ENCODE peak calls at places on chromosomes 2 and 18, in four cellular contexts. One of them, this sample, is unnamed.

GRCh38 chr18:8801263-8801901 is 96.0 kb downstream of the MTCL1 start:
- DNase-seq in heart left ventricle: no peak
- DNase-seq in PC-9: no peak
- DNase-seq in substantia nigra: no peak
- DNase-seq in this sample: no peak

GRCh38 chr2:59308108-59308507 is 1067.0 kb upstream of the FANCL start:
- DNase-seq in heart left ventricle: no peak
- DNase-seq in PC-9: no peak
- DNase-seq in substantia nigra: no peak
- DNase-seq in this sample: no peak

GRCh38 chr2:3204031-3204430 is 173.6 kb downstream of the EIPR1 start:
- DNase-seq in heart left ventricle: no peak
- DNase-seq in PC-9: no peak
- DNase-seq in substantia nigra: no peak
- DNase-seq in this sample: no peak

GRCh38 chr18:13680612-13681011 is 45.7 kb downstream of the FAM210A start:
- DNase-seq in heart left ventricle: peak
- DNase-seq in PC-9: no peak
- DNase-seq in substantia nigra: no peak
- DNase-seq in this sample: no peak

GRCh38 chr18:64037812-64038414 is 68.0 kb downstream of the SERPINB8 start:
- DNase-seq in heart left ventricle: no peak
- DNase-seq in PC-9: no peak
- DNase-seq in substantia nigra: no peak
- DNase-seq in this sample: no peak

GRCh38 chr2:21657475-21657874 is 533.7 kb downstream of the TDRD15 start:
- DNase-seq in heart left ventricle: no peak
- DNase-seq in PC-9: no peak
- DNase-seq in substantia nigra: no peak
- DNase-seq in this sample: no peak

GRCh38 chr2:105774781-105775337 is 30.1 kb downstream of the NCK2 start:
- DNase-seq in heart left ventricle: no peak
- DNase-seq in PC-9: no peak
- DNase-seq in substantia nigra: no peak
- DNase-seq in this sample: no peak

GRCh38 chr2:156864230-156864629 is 393.3 kb upstream of the GALNT5 start:
- DNase-seq in heart left ventricle: no peak
- DNase-seq in PC-9: no peak
- DNase-seq in substantia nigra: peak
- DNase-seq in this sample: no peak

GRCh38 chr18:68779169-68779568 is 18.7 kb upstream of the CCDC102B start:
- DNase-seq in heart left ventricle: no peak
- DNase-seq in PC-9: no peak
- DNase-seq in substantia nigra: no peak
- DNase-seq in this sample: peak

GRCh38 chr2:40062381-40062780 is 283.3 kb upstream of the THUMPD2 start:
- DNase-seq in heart left ventricle: no peak
- DNase-seq in PC-9: no peak
- DNase-seq in substantia nigra: no peak
- DNase-seq in this sample: no peak

GRCh38 chr2:224659726-224660125 is 56.4 kb downstream of the CCDC195 start:
- DNase-seq in heart left ventricle: no peak
- DNase-seq in PC-9: no peak
- DNase-seq in substantia nigra: no peak
- DNase-seq in this sample: no peak

GRCh38 chr2:20568501-20569463 is 82.1 kb downstream of the HS1BP3 start:
- DNase-seq in heart left ventricle: no peak
- DNase-seq in PC-9: peak
- DNase-seq in substantia nigra: no peak
- DNase-seq in this sample: no peak

GRCh38 chr2:16060125-16060935 is 120.0 kb downstream of the MYCN start:
- DNase-seq in heart left ventricle: no peak
- DNase-seq in PC-9: no peak
- DNase-seq in substantia nigra: no peak
- DNase-seq in this sample: no peak

GRCh38 chr18:12654971-12655370 is 2.9 kb downstream of the SPIRE1 start:
- DNase-seq in heart left ventricle: no peak
- DNase-seq in PC-9: no peak
- DNase-seq in substantia nigra: no peak
- DNase-seq in this sample: no peak

GRCh38 chr2:128607440-128607839 is 288.8 kb upstream of the HS6ST1 start:
- DNase-seq in heart left ventricle: no peak
- DNase-seq in PC-9: no peak
- DNase-seq in substantia nigra: no peak
- DNase-seq in this sample: no peak

GRCh38 chr2:6773007-6773693 is 92.6 kb downstream of the CMPK2 start:
- DNase-seq in heart left ventricle: peak
- DNase-seq in PC-9: peak
- DNase-seq in substantia nigra: peak
- DNase-seq in this sample: no peak

GRCh38 chr2:71609958-71610357 is 156.6 kb downstream of the DYSF start:
- DNase-seq in heart left ventricle: no peak
- DNase-seq in PC-9: no peak
- DNase-seq in substantia nigra: no peak
- DNase-seq in this sample: no peak

GRCh38 chr2:67446504-67446911 is 49.4 kb downstream of the ETAA1 start:
- DNase-seq in heart left ventricle: no peak
- DNase-seq in PC-9: peak
- DNase-seq in substantia nigra: no peak
- DNase-seq in this sample: no peak

GRCh38 chr2:3470166-3470651 is 49.1 kb downstream of the ADI1 start:
- DNase-seq in heart left ventricle: peak
- DNase-seq in PC-9: no peak
- DNase-seq in substantia nigra: peak
- DNase-seq in this sample: no peak

GRCh38 chr2:65545818-65546217 is 113.4 kb upstream of the SPRED2 start:
- DNase-seq in heart left ventricle: peak
- DNase-seq in PC-9: peak
- DNase-seq in substantia nigra: no peak
- DNase-seq in this sample: no peak

GRCh38 chr18:56702946-56703345 is 51.8 kb downstream of the WDR7 start:
- DNase-seq in heart left ventricle: no peak
- DNase-seq in PC-9: peak
- DNase-seq in substantia nigra: no peak
- DNase-seq in this sample: no peak

GRCh38 chr2:145931836-145932352 is 1412.0 kb upstream of the ZEB2 start:
- DNase-seq in heart left ventricle: no peak
- DNase-seq in PC-9: no peak
- DNase-seq in substantia nigra: no peak
- DNase-seq in this sample: no peak

GRCh38 chr2:190846746-190847145 is 33.9 kb upstream of the GLS start:
- DNase-seq in heart left ventricle: no peak
- DNase-seq in PC-9: no peak
- DNase-seq in substantia nigra: no peak
- DNase-seq in this sample: no peak

GRCh38 chr2:119255760-119256573 is 32.3 kb downstream of the STEAP3 start:
- DNase-seq in heart left ventricle: no peak
- DNase-seq in PC-9: peak
- DNase-seq in substantia nigra: no peak
- DNase-seq in this sample: no peak

GRCh38 chr2:71468279-71469015 is 15.1 kb downstream of the DYSF start:
- DNase-seq in heart left ventricle: no peak
- DNase-seq in PC-9: no peak
- DNase-seq in substantia nigra: no peak
- DNase-seq in this sample: no peak

GRCh38 chr18:2537281-2537680 is 34.0 kb downstream of the METTL4 start:
- DNase-seq in heart left ventricle: no peak
- DNase-seq in PC-9: no peak
- DNase-seq in substantia nigra: no peak
- DNase-seq in this sample: no peak

GRCh38 chr2:54176577-54176976 is 61.2 kb downstream of the ACYP2 start:
- DNase-seq in heart left ventricle: peak
- DNase-seq in PC-9: peak
- DNase-seq in substantia nigra: peak
- DNase-seq in this sample: no peak

GRCh38 chr2:241852981-241853631 is 5.6 kb downstream of the PDCD1 start:
- DNase-seq in heart left ventricle: no peak
- DNase-seq in PC-9: no peak
- DNase-seq in substantia nigra: no peak
- DNase-seq in this sample: no peak

GRCh38 chr18:73979742-73980141 is 167.9 kb downstream of the FBXO15 start:
- DNase-seq in heart left ventricle: no peak
- DNase-seq in PC-9: no peak
- DNase-seq in substantia nigra: no peak
- DNase-seq in this sample: peak

GRCh38 chr2:70103531-70104061 is 16.3 kb downstream of the PCBP1 start:
- DNase-seq in heart left ventricle: no peak
- DNase-seq in PC-9: no peak
- DNase-seq in substantia nigra: no peak
- DNase-seq in this sample: no peak

GRCh38 chr2:200587007-200587616 is 1.3 kb downstream of the AOX1 start:
- DNase-seq in heart left ventricle: no peak
- DNase-seq in PC-9: no peak
- DNase-seq in substantia nigra: no peak
- DNase-seq in this sample: no peak

GRCh38 chr2:240846881-240847601 is 21.6 kb upstream of the AGXT start:
- DNase-seq in heart left ventricle: no peak
- DNase-seq in PC-9: no peak
- DNase-seq in substantia nigra: no peak
- DNase-seq in this sample: no peak

GRCh38 chr18:26545737-26546136 is 2.6 kb downstream of the KCTD1 start:
- DNase-seq in heart left ventricle: no peak
- DNase-seq in PC-9: no peak
- DNase-seq in substantia nigra: no peak
- DNase-seq in this sample: no peak

GRCh38 chr2:70607121-70607551 is 53.5 kb upstream of the TGFA start:
- DNase-seq in heart left ventricle: no peak
- DNase-seq in PC-9: no peak
- DNase-seq in substantia nigra: peak
- DNase-seq in this sample: peak

GRCh38 chr2:120508581-120509041 is 162.7 kb downstream of the INHBB start:
- DNase-seq in heart left ventricle: no peak
- DNase-seq in PC-9: peak
- DNase-seq in substantia nigra: no peak
- DNase-seq in this sample: peak

GRCh38 chr2:62325398-62325797 is 129.5 kb downstream of the B3GNT2 start:
- DNase-seq in heart left ventricle: no peak
- DNase-seq in PC-9: no peak
- DNase-seq in substantia nigra: no peak
- DNase-seq in this sample: no peak

GRCh38 chr2:211898697-211899096 is 639.9 kb downstream of the ERBB4 start:
- DNase-seq in heart left ventricle: no peak
- DNase-seq in PC-9: no peak
- DNase-seq in substantia nigra: no peak
- DNase-seq in this sample: no peak

GRCh38 chr18:74454279-74454741 is 2.8 kb downstream of the DIPK1C start:
- DNase-seq in heart left ventricle: no peak
- DNase-seq in PC-9: no peak
- DNase-seq in substantia nigra: peak
- DNase-seq in this sample: no peak

DNA sequence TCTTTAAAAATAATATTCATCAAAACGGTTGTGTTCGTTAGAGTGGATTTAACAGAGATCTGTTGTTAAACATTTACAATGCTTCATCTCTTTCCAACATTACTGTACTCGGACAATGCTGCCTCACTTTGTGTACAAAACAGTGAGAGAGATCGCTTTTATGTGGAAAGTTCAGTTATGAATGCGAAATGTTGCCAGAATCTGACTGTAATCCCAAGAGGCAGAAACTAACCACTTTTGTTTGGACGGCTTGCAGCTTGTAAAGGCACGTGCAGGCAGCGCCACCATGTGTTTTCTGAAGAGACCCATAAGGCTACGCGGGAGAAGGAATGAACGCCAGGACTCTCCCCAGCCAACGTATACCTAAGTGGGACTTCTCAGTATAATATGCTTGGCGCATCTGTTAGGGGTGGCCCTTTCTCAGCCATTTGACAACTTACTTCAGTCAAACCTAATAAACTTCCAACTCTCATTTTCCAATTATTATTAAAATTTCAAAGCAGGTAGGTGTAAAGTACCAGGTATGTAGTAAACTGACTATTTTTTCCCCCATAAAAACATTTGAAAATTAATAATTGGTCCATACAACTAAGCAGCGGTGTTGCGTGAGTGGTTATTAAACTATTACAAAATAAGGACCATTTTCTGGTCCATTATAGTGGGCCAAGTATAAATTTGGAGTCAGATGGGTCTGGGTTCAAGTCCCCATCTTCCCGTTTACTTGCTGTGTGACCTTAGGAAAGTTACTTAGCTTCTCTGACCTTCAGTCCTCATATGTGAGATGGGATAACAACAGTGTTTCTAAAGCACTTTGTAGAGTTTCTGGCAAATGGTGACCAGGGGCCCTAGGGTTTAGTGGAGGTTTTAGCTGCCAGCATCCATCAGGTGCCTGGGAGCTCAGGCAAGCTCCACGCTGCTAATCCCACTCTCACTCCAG is 5.6 kb upstream of the NAPG start:
- DNase-seq in heart left ventricle: peak
- DNase-seq in PC-9: peak
- DNase-seq in substantia nigra: peak
- DNase-seq in this sample: peak
- H3K27ac ChIP-seq in heart left ventricle: peak
- H3K27ac ChIP-seq in PC-9: no peak
- H3K27ac ChIP-seq in substantia nigra: peak
- H3K27ac ChIP-seq in this sample: no peak

GRCh38 chr2:148218326-148219075 is 197.6 kb downstream of the MBD5 start:
- DNase-seq in heart left ventricle: no peak
- DNase-seq in PC-9: no peak
- DNase-seq in substantia nigra: no peak
- DNase-seq in this sample: no peak
- H3K27ac ChIP-seq in heart left ventricle: no peak
- H3K27ac ChIP-seq in PC-9: no peak
- H3K27ac ChIP-seq in substantia nigra: no peak
- H3K27ac ChIP-seq in this sample: peak

DNA sequence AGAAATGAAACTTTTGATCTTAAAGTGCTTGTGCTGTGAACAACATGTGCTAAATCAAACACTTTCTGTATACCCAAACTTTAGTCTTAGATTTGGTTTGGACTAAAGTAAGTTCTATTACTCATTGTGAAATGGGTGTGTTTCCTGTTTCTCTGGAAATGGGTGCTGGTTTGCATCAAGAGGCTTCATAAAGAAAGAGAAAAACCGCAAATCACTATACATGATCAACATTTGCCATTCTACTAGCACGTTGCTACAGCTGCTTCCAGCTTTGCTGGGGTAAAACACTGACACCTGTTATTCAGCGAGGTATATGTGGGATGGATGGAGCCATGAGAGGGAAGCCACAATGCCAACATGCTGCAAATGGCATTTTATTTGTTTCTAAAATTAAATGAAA is 547.0 kb upstream of the ACVR2A start:
- DNase-seq in heart left ventricle: no peak
- DNase-seq in PC-9: no peak
- DNase-seq in substantia nigra: no peak
- DNase-seq in this sample: no peak
- H3K27ac ChIP-seq in heart left ventricle: no peak
- H3K27ac ChIP-seq in PC-9: no peak
- H3K27ac ChIP-seq in substantia nigra: no peak
- H3K27ac ChIP-seq in this sample: no peak

DNA sequence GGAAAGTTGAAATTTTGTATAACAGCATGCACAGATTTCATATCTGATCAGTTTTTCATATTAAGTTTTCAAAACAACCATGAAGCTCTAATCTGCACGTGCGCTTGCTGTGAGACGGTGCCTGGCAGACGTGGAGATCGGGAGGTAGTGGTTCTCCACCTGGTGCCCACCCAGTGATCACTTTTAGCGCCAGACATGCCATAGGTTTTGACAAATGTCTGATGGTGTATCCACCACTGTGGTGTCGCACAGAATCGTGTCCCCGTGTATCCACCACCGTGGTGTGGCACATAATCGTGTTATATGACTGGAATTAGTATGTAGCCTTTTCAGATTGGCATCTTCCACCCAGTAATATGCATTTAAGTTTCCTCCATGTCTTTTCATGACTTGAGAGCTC is 40.9 kb upstream of the KCNG2 start:
- DNase-seq in heart left ventricle: no peak
- DNase-seq in PC-9: no peak
- DNase-seq in substantia nigra: no peak
- DNase-seq in this sample: no peak
- H3K27ac ChIP-seq in heart left ventricle: no peak
- H3K27ac ChIP-seq in PC-9: no peak
- H3K27ac ChIP-seq in substantia nigra: no peak
- H3K27ac ChIP-seq in this sample: no peak

This sample was measured in epithelial cell of prostate.